ENCODE peak calls at places on chromosomes 2 and 18, in nine cellular contexts. One of them, this sample, is unnamed. For H3K4me1, the result is how much of the 10 kb centered on the place peaks cover.

GRCh38 chr2:36459725-36460137 is 104.2 kb downstream of the CRIM1 start:
- DNase-seq in neural progenitor cell: peak
- DNase-seq in endothelial cell of umbilical vein: peak
- DNase-seq in HepG2: peak
- DNase-seq in GM23338: peak
- DNase-seq in HCT116: peak
- DNase-seq in neuronal stem cell: peak
- DNase-seq in fibroblast of lung: peak
- DNase-seq in DND-41: no peak
- DNase-seq in this sample: no peak

GRCh38 chr18:45551417-45551816 is 63.9 kb upstream of the SLC14A2 start:
- DNase-seq in HCT116: no peak
- DNase-seq in endothelial cell of umbilical vein: no peak
- DNase-seq in fibroblast of lung: no peak
- DNase-seq in DND-41: no peak
- DNase-seq in neuronal stem cell: no peak
- DNase-seq in GM23338: no peak
- DNase-seq in neural progenitor cell: no peak
- DNase-seq in HepG2: no peak
- DNase-seq in this sample: no peak

GRCh38 chr18:8937112-8937641 is 165.3 kb upstream of the NDUFV2 start:
- DNase-seq in GM23338: peak
- DNase-seq in HepG2: no peak
- DNase-seq in endothelial cell of umbilical vein: no peak
- DNase-seq in neural progenitor cell: no peak
- DNase-seq in HCT116: no peak
- DNase-seq in neuronal stem cell: no peak
- DNase-seq in DND-41: no peak
- DNase-seq in fibroblast of lung: no peak
- DNase-seq in this sample: no peak

GRCh38 chr2:1721706-1722483 is 22.4 kb downstream of the PXDN start:
- DNase-seq in HCT116: no peak
- DNase-seq in neuronal stem cell: no peak
- DNase-seq in HepG2: no peak
- DNase-seq in neural progenitor cell: no peak
- DNase-seq in GM23338: no peak
- DNase-seq in DND-41: no peak
- DNase-seq in endothelial cell of umbilical vein: peak
- DNase-seq in fibroblast of lung: peak
- DNase-seq in this sample: no peak

GRCh38 chr18:9653390-9653789 is 39.0 kb upstream of the PPP4R1 start:
- DNase-seq in fibroblast of lung: peak
- DNase-seq in HepG2: peak
- DNase-seq in neural progenitor cell: no peak
- DNase-seq in endothelial cell of umbilical vein: peak
- DNase-seq in neuronal stem cell: no peak
- DNase-seq in GM23338: no peak
- DNase-seq in HCT116: no peak
- DNase-seq in DND-41: no peak
- DNase-seq in this sample: peak

GRCh38 chr18:37805773-37806380 is 240.3 kb upstream of the CELF4 start:
- DNase-seq in HepG2: no peak
- DNase-seq in GM23338: no peak
- DNase-seq in fibroblast of lung: no peak
- DNase-seq in neuronal stem cell: no peak
- DNase-seq in HCT116: no peak
- DNase-seq in neural progenitor cell: no peak
- DNase-seq in DND-41: no peak
- DNase-seq in endothelial cell of umbilical vein: no peak
- DNase-seq in this sample: no peak

GRCh38 chr2:27211943-27212625 is at the start of the genes ATRAID and SLC5A6:
- DNase-seq in fibroblast of lung: peak
- DNase-seq in GM23338: peak
- DNase-seq in HepG2: peak
- DNase-seq in neuronal stem cell: peak
- DNase-seq in endothelial cell of umbilical vein: peak
- DNase-seq in DND-41: peak
- DNase-seq in HCT116: peak
- DNase-seq in neural progenitor cell: peak
- DNase-seq in this sample: peak

GRCh38 chr2:97995026-97995733 is 568 bp downstream of the TMEM131 start:
- DNase-seq in GM23338: peak
- DNase-seq in neural progenitor cell: peak
- DNase-seq in HCT116: no peak
- DNase-seq in neuronal stem cell: peak
- DNase-seq in DND-41: peak
- DNase-seq in fibroblast of lung: peak
- DNase-seq in endothelial cell of umbilical vein: peak
- DNase-seq in HepG2: peak
- DNase-seq in this sample: peak

GRCh38 chr2:127101756-127102463 is 5.0 kb downstream of the BIN1 start:
- DNase-seq in GM23338: no peak
- DNase-seq in endothelial cell of umbilical vein: no peak
- DNase-seq in HepG2: no peak
- DNase-seq in DND-41: no peak
- DNase-seq in neuronal stem cell: no peak
- DNase-seq in HCT116: no peak
- DNase-seq in fibroblast of lung: no peak
- DNase-seq in neural progenitor cell: no peak
- DNase-seq in this sample: no peak

GRCh38 chr2:225233234-225233633 is 166.3 kb upstream of the NYAP2 start:
- DNase-seq in GM23338: peak
- DNase-seq in neural progenitor cell: no peak
- DNase-seq in DND-41: no peak
- DNase-seq in HCT116: no peak
- DNase-seq in endothelial cell of umbilical vein: no peak
- DNase-seq in fibroblast of lung: no peak
- DNase-seq in HepG2: no peak
- DNase-seq in neuronal stem cell: no peak
- DNase-seq in this sample: no peak

GRCh38 chr2:144834954-144835633 is 315.2 kb upstream of the ZEB2 start:
- DNase-seq in neural progenitor cell: no peak
- DNase-seq in endothelial cell of umbilical vein: peak
- DNase-seq in HepG2: no peak
- DNase-seq in neuronal stem cell: no peak
- DNase-seq in fibroblast of lung: peak
- DNase-seq in HCT116: no peak
- DNase-seq in GM23338: no peak
- DNase-seq in DND-41: no peak
- DNase-seq in this sample: no peak

GRCh38 chr2:137823196-137823595 is 141.1 kb upstream of the HNMT start:
- DNase-seq in DND-41: no peak
- DNase-seq in HCT116: no peak
- DNase-seq in fibroblast of lung: no peak
- DNase-seq in HepG2: no peak
- DNase-seq in neural progenitor cell: no peak
- DNase-seq in endothelial cell of umbilical vein: no peak
- DNase-seq in GM23338: no peak
- DNase-seq in neuronal stem cell: no peak
- DNase-seq in this sample: no peak

GRCh38 chr2:172972005-172972619 is 103.5 kb upstream of the MAP3K20 start:
- DNase-seq in DND-41: peak
- DNase-seq in GM23338: peak
- DNase-seq in HCT116: peak
- DNase-seq in HepG2: peak
- DNase-seq in neural progenitor cell: peak
- DNase-seq in endothelial cell of umbilical vein: peak
- DNase-seq in fibroblast of lung: peak
- DNase-seq in neuronal stem cell: peak
- DNase-seq in this sample: peak

GRCh38 chr2:43579275-43579981 is 16.4 kb downstream of the THADA start:
- DNase-seq in DND-41: no peak
- DNase-seq in endothelial cell of umbilical vein: no peak
- DNase-seq in GM23338: no peak
- DNase-seq in neural progenitor cell: no peak
- DNase-seq in neuronal stem cell: no peak
- DNase-seq in HCT116: no peak
- DNase-seq in fibroblast of lung: no peak
- DNase-seq in HepG2: no peak
- DNase-seq in this sample: no peak

GRCh38 chr2:123993728-123994323 is 31.3 kb upstream of the CNTNAP5 start:
- DNase-seq in GM23338: peak
- DNase-seq in HCT116: no peak
- DNase-seq in neuronal stem cell: peak
- DNase-seq in DND-41: peak
- DNase-seq in fibroblast of lung: peak
- DNase-seq in neural progenitor cell: peak
- DNase-seq in HepG2: peak
- DNase-seq in endothelial cell of umbilical vein: peak
- DNase-seq in this sample: peak

GRCh38 chr2:128686881-128687550 is 368.3 kb upstream of the HS6ST1 start:
- DNase-seq in HepG2: no peak
- DNase-seq in endothelial cell of umbilical vein: no peak
- DNase-seq in GM23338: no peak
- DNase-seq in DND-41: peak
- DNase-seq in fibroblast of lung: no peak
- DNase-seq in neural progenitor cell: no peak
- DNase-seq in HCT116: no peak
- DNase-seq in neuronal stem cell: no peak
- DNase-seq in this sample: no peak

GRCh38 chr18:75915941-75916640 is 488.6 kb upstream of the SMIM21 start:
- DNase-seq in neural progenitor cell: peak
- DNase-seq in fibroblast of lung: no peak
- DNase-seq in neuronal stem cell: peak
- DNase-seq in HCT116: no peak
- DNase-seq in HepG2: no peak
- DNase-seq in endothelial cell of umbilical vein: no peak
- DNase-seq in GM23338: peak
- DNase-seq in DND-41: no peak
- DNase-seq in this sample: no peak
- H3K4me3 ChIP-seq in neural progenitor cell: peak
- H3K4me3 ChIP-seq in fibroblast of lung: no peak
- H3K4me3 ChIP-seq in neuronal stem cell: peak
- H3K4me3 ChIP-seq in HCT116: no peak
- H3K4me3 ChIP-seq in HepG2: no peak
- H3K4me3 ChIP-seq in endothelial cell of umbilical vein: no peak
- H3K4me3 ChIP-seq in GM23338: peak
- H3K4me3 ChIP-seq in DND-41: no peak
- H3K4me3 ChIP-seq in this sample: no peak

GRCh38 chr2:209389124-209389523 is 34.7 kb upstream of the MAP2 start:
- DNase-seq in endothelial cell of umbilical vein: no peak
- DNase-seq in HCT116: no peak
- DNase-seq in GM23338: no peak
- DNase-seq in fibroblast of lung: no peak
- DNase-seq in neural progenitor cell: peak
- DNase-seq in HepG2: no peak
- DNase-seq in DND-41: no peak
- DNase-seq in neuronal stem cell: peak
- DNase-seq in this sample: no peak
- H3K4me1 ChIP-seq in endothelial cell of umbilical vein: under half
- H3K4me1 ChIP-seq in HCT116: under half
- H3K4me1 ChIP-seq in GM23338: under half
- H3K4me1 ChIP-seq in fibroblast of lung: under half
- H3K4me1 ChIP-seq in neural progenitor cell: under half
- H3K4me1 ChIP-seq in HepG2: under half
- H3K4me1 ChIP-seq in DND-41: under half
- H3K4me1 ChIP-seq in neuronal stem cell: under half
- H3K4me1 ChIP-seq in this sample: under half

GRCh38 chr2:30022444-30023071 is 101.2 kb upstream of the ALK start:
- DNase-seq in DND-41: no peak
- DNase-seq in neural progenitor cell: no peak
- DNase-seq in endothelial cell of umbilical vein: no peak
- DNase-seq in HepG2: no peak
- DNase-seq in GM23338: no peak
- DNase-seq in neuronal stem cell: no peak
- DNase-seq in HCT116: no peak
- DNase-seq in fibroblast of lung: no peak
- DNase-seq in this sample: no peak

GRCh38 chr2:30030361-30030760 is 109.0 kb upstream of the ALK start:
- DNase-seq in neuronal stem cell: no peak
- DNase-seq in fibroblast of lung: no peak
- DNase-seq in HCT116: no peak
- DNase-seq in HepG2: no peak
- DNase-seq in endothelial cell of umbilical vein: no peak
- DNase-seq in neural progenitor cell: no peak
- DNase-seq in DND-41: no peak
- DNase-seq in GM23338: peak
- DNase-seq in this sample: no peak

GRCh38 chr2:30024281-30024680 is 102.9 kb upstream of the ALK start:
- DNase-seq in neural progenitor cell: no peak
- DNase-seq in HCT116: no peak
- DNase-seq in HepG2: no peak
- DNase-seq in DND-41: no peak
- DNase-seq in GM23338: no peak
- DNase-seq in endothelial cell of umbilical vein: no peak
- DNase-seq in fibroblast of lung: no peak
- DNase-seq in neuronal stem cell: no peak
- DNase-seq in this sample: no peak

GRCh38 chr2:30029804-30030203 is 108.4 kb upstream of the ALK start:
- DNase-seq in DND-41: no peak
- DNase-seq in HCT116: no peak
- DNase-seq in HepG2: no peak
- DNase-seq in neuronal stem cell: no peak
- DNase-seq in endothelial cell of umbilical vein: no peak
- DNase-seq in GM23338: no peak
- DNase-seq in fibroblast of lung: no peak
- DNase-seq in neural progenitor cell: no peak
- DNase-seq in this sample: no peak

GRCh38 chr2:30026091-30027055 is 105.0 kb upstream of the ALK start:
- DNase-seq in HCT116: peak
- DNase-seq in DND-41: peak
- DNase-seq in neural progenitor cell: peak
- DNase-seq in endothelial cell of umbilical vein: no peak
- DNase-seq in neuronal stem cell: peak
- DNase-seq in HepG2: peak
- DNase-seq in fibroblast of lung: peak
- DNase-seq in GM23338: peak
- DNase-seq in this sample: peak
- H3K4me2 ChIP-seq in HCT116: no peak
- H3K4me2 ChIP-seq in DND-41: no peak
- H3K4me2 ChIP-seq in neural progenitor cell: peak
- H3K4me2 ChIP-seq in endothelial cell of umbilical vein: no peak
- H3K4me2 ChIP-seq in neuronal stem cell: no peak
- H3K4me2 ChIP-seq in HepG2: no peak
- H3K4me2 ChIP-seq in fibroblast of lung: no peak
- H3K4me2 ChIP-seq in GM23338: no peak
- H3K4me2 ChIP-seq in this sample: no peak

DNA sequence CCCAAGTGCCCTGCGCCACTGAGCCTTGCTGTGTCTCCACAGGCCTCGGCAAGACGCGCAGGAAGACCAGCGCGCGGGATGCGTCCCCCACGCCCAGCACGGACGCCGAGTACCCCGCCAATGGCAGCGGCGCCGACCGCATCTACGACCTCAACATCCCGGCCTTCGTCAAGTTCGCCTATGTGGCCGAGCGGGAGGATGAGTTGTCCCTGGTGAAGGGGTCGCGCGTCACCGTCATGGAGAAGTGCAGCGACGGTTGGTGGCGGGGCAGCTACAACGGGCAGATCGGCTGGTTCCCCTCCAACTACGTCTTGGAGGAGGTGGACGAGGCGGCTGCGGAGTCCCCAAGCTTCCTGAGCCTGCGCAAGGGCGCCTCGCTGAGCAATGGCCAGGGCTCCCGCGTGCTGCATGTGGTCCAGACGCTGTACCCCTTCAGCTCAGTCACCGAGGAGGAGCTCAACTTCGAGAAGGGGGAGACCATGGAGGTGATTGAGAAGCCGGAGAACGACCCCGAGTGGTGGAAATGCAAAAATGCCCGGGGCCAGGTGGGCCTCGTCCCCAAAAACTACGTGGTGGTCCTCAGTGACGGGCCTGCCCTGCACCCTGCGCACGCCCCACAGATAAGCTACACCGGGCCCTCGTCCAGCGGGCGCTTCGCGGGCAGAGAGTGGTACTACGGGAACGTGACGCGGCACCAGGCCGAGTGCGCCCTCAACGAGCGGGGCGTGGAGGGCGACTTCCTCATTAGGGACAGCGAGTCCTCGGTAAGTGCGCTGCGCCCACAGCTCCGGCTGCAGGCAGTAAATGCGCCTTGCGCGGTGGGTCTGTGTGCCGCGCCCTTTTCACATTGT is 136.8 kb downstream of the NCK2 start:
- DNase-seq in neuronal stem cell: no peak
- DNase-seq in neural progenitor cell: no peak
- DNase-seq in HepG2: no peak
- DNase-seq in DND-41: no peak
- DNase-seq in endothelial cell of umbilical vein: no peak
- DNase-seq in HCT116: no peak
- DNase-seq in GM23338: no peak
- DNase-seq in fibroblast of lung: no peak
- DNase-seq in this sample: no peak
- H3K4me3 ChIP-seq in neuronal stem cell: no peak
- H3K4me3 ChIP-seq in neural progenitor cell: no peak
- H3K4me3 ChIP-seq in HepG2: no peak
- H3K4me3 ChIP-seq in DND-41: no peak
- H3K4me3 ChIP-seq in endothelial cell of umbilical vein: no peak
- H3K4me3 ChIP-seq in HCT116: no peak
- H3K4me3 ChIP-seq in GM23338: no peak
- H3K4me3 ChIP-seq in fibroblast of lung: no peak
- H3K4me3 ChIP-seq in this sample: no peak